ENCODE peak calls at places on chromosomes 11 and 22, in six cellular contexts. X, P, J, N, H and A are unnamed samples.

GRCh38 chr11:57283231-57283990 is 41.3 kb downstream of the TNKS1BP1 start:
- DNase-seq in X (no peak), P (no peak), J (no peak), N (no peak), H (no peak), A (no peak)

GRCh38 chr11:63375434-63375833 is 5.8 kb downstream of the SLC22A9 start:
- DNase-seq in X (no peak), P (no peak), J (no peak), N (no peak), H (no peak), A (no peak)

GRCh38 chr11:133029096-133029495 is 503.2 kb downstream of the OPCML start:
- DNase-seq in X (no peak), P (no peak), J (peak; percentile 22), N (no peak), H (no peak), A (no peak)

GRCh38 chr22:43826142-43827093 is 14.3 kb upstream of the EFCAB6 start:
- DNase-seq in X (peak; percentile 46), P (no peak), J (peak; percentile 67), N (no peak), H (peak; percentile 65), A (peak; percentile 39)

GRCh38 chr22:32814289-32814865 is 12.9 kb downstream of the TIMP3 start:
- DNase-seq in X (no peak), P (no peak), J (no peak), N (no peak), H (no peak), A (no peak)

GRCh38 chr11:93945596-93945995 is 75.6 kb upstream of the HEPHL1 start:
- DNase-seq in X (no peak), P (no peak), J (no peak), N (no peak), H (no peak), A (no peak)

GRCh38 chr11:131491503-131491902 is 121.1 kb downstream of the NTM start:
- DNase-seq in X (no peak), P (no peak), J (no peak), N (no peak), H (peak; percentile 7), A (peak; percentile 10)

GRCh38 chr11:130023204-130023603 is 20.6 kb upstream of the PRDM10 start:
- DNase-seq in X (no peak), P (no peak), J (peak; percentile 33), N (peak; percentile 89), H (peak; percentile 59), A (no peak)

GRCh38 chr11:67311556-67312082 is 8.3 kb downstream of the SSH3 start:
- DNase-seq in X (no peak), P (peak; percentile 77), J (no peak), N (peak; percentile 49), H (no peak), A (no peak)

GRCh38 chr11:87871071-87871470 is 304.2 kb downstream of the RAB38 start:
- DNase-seq in X (no peak), P (no peak), J (no peak), N (no peak), H (no peak), A (no peak)

GRCh38 chr22:46081036-46081830 is 69.1 kb upstream of the PPARA start:
- DNase-seq in X (peak; percentile 62), P (peak; percentile 70), J (no peak), N (peak; percentile 14), H (no peak), A (no peak)

GRCh38 chr11:30579348-30579747 is 6.8 kb downstream of the MPPED2 start:
- DNase-seq in X (no peak), P (no peak), J (no peak), N (no peak), H (no peak), A (no peak)

GRCh38 chr11:45935349-45936064 is 13.1 kb downstream of the LARGE2 start:
- DNase-seq in X (no peak), P (peak; percentile 56), J (no peak), N (no peak), H (no peak), A (no peak)

GRCh38 chr11:7525424-7525823 is 11.6 kb downstream of the PPFIBP2 start:
- DNase-seq in X (no peak), P (no peak), J (no peak), N (no peak), H (no peak), A (no peak)

GRCh38 chr11:76560219-76560618 is 110.3 kb downstream of the LRRC32 start:
- DNase-seq in X (no peak), P (no peak), J (no peak), N (no peak), H (no peak), A (no peak)

GRCh38 chr11:122197055-122197987 is 81.3 kb upstream of the BLID start:
- DNase-seq in X (no peak), P (no peak), J (peak; percentile 95), N (no peak), H (peak; percentile 96), A (peak; percentile 96)

GRCh38 chr11:89498845-89499448 is 7.8 kb upstream of the NOX4 start:
- DNase-seq in X (no peak), P (no peak), J (no peak), N (no peak), H (no peak), A (no peak)
- TF ChIP-seq CTCF in X (no peak), P (no peak), J (peak; percentile 8), N (peak; percentile 86), H (peak; percentile 7), A (no peak)

GRCh38 chr22:19764050-19764593 is 3.5 kb downstream of the TBX1 start:
- DNase-seq in X (no peak), P (no peak), J (no peak), N (no peak), H (no peak), A (no peak)

GRCh38 chr22:19765477-19766234 is 5.1 kb downstream of the TBX1 start:
- DNase-seq in X (no peak), P (no peak), J (no peak), N (no peak), H (no peak), A (no peak)

GRCh38 chr22:19763141-19764049 is 2.8 kb downstream of the TBX1 start:
- DNase-seq in X (no peak), P (no peak), J (no peak), N (no peak), H (no peak), A (no peak)

GRCh38 chr22:19766235-19766505 is 5.6 kb downstream of the TBX1 start:
- DNase-seq in X (peak; percentile 33), P (no peak), J (no peak), N (no peak), H (no peak), A (no peak)

DNA sequence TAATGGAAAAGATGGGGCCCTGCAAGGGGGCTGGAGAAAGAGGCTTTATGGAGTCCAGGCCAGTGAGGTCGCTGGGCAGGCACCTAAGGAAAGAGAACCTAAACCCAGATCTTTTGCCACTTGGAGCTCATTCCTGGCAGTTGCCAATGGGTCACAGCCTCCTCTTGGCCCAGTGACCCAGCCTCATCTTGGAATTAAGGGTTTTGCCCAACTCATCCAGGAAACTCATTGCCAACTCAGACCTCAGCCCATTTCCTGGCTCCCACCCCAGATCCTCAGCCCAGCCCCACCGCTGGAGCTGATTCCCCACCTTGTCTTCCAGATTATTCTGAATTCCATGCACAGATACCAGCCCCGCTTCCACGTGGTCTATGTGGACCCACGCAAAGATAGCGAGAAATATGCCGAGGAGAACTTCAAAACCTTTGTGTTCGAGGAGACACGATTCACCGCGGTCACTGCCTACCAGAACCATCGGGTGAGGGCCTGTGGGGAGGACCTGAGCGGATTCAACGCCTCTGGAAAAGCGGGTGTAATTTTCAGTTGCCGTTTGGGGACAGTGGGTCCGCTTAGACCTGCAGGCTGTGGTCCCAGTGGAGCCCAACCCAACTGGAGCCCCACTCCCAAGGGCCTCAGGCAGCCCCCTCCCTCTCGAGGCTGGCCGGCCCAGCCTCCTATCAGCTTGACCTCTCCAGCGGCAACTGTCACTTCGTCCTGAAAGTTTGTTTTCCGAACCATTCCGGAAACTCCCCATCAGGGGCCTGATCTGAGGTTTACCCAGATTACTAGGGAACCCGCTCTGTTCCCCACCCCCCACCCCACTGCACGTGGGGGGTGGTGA is 4.3 kb downstream of the TBX1 start:
- DNase-seq in X (no peak), P (no peak), J (no peak), N (no peak), H (no peak), A (no peak)
- H3K4me3 ChIP-seq in X (no peak overlapping the region), P (peak overlapping the region; percentile 45), J (no peak overlapping the region), N (no peak overlapping the region), H (no peak overlapping the region), A (no peak overlapping the region)

DNA sequence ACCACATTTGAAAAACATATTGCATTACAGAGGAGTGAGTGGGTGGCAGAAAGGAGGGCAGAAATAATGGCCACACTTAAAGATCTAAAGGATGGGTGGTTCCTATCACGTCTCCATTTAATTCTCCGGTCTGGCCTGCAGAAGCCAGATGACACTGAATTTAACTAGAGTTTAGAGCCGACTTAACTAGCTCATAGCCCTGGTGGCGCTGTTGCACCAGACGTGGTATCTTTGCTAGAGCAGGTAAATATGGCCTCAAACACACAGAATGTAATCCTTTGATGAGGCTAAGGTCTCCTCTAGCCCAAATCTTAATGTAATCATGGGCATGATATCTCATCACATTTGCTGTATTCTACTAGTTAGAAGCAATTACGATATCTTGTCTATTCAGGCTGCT is 51.5 kb upstream of the GAL start:
- DNase-seq in X (no peak), P (no peak), J (peak; percentile 60), N (peak; percentile 74), H (peak; percentile 79), A (peak; percentile 2)
- TF ChIP-seq CTCF in X (no peak), P (peak; percentile 9), J (peak; percentile 78), N (peak; percentile 79), H (peak; percentile 77), A (peak; percentile 62)

DNA sequence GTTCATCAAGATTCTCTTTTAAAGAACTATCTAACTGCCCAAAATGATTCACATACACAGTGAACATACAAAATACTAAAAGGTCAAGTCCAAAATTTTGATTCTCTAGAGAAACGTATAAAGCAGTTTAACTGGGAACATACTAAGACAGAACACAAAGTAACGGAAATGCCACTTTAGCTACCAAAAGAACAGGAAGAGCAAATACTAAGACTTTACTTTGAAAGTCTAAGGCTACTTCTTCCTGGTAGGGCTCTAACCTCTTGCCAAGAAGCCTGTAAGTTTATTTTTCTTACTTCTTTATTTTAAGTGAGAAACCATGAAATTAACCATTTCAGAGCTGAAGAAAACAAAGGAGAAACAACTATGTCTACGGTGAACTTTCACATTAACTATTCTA is 6.2 kb downstream of the PICALM start:
- DNase-seq in X (no peak), P (no peak), J (no peak), N (no peak), H (no peak), A (no peak)
- H3K4me3 ChIP-seq in X (peak overlapping the region; percentile 96), P (peak overlapping the region; percentile 96), J (no peak overlapping the region), N (no peak overlapping the region), H (no peak overlapping the region), A (no peak overlapping the region)